ENCODE peak calls at places on chromosomes 1 and 21, in eight cellular contexts. G is neuronal stem cell, I is HCT116, U is GM23248, T is neural progenitor cell, E is GM12878, X is IMR-90, B is mesenchymal stem cell. K is an unnamed sample.

GRCh38 chr1:22646359-22646758 is 2.9 kb downstream of the C1QC start:
- DNase-seq in X (peak; percentile 18), T (no peak), G (no peak), E (no peak), U (peak; percentile 37), B (peak; percentile 7), I (no peak), K (no peak)

GRCh38 chr1:228416217-228416971 is at the start of gene TRIM17:
- DNase-seq in I (no peak), X (no peak), E (no peak), G (peak; percentile 69), U (peak; percentile 37), B (peak; percentile 50), T (peak; percentile 91), K (no peak)

GRCh38 chr1:15952317-15953258 is 23.3 kb downstream of the ZBTB17 start:
- DNase-seq in B (peak; percentile 97), E (no peak), I (peak; percentile 38), U (peak; percentile 98), T (peak; percentile 33), G (no peak), X (peak; percentile 99), K (peak; percentile 97)

GRCh38 chr1:243956448-243956847 is 94.6 kb upstream of the ZBTB18 start:
- DNase-seq in I (no peak), G (no peak), X (peak; percentile 25), T (no peak), U (peak; percentile 30), E (no peak), B (peak; percentile 24), K (peak; percentile 31)

GRCh38 chr1:169680377-169681019 is 30.9 kb downstream of the SELL start:
- DNase-seq in T (no peak), X (no peak), B (no peak), U (no peak), G (no peak), E (peak; percentile 73), I (no peak), K (no peak)

GRCh38 chr1:62321438-62321837 is 2.2 kb upstream of the KANK4 start:
- DNase-seq in I (peak; percentile 39), B (peak; percentile 31), G (no peak), U (peak; percentile 97), X (peak; percentile 42), E (no peak), T (no peak), K (peak; percentile 84)

GRCh38 chr1:193281894-193282293 is 95.5 kb upstream of the B3GALT2 start:
- DNase-seq in I (no peak), G (no peak), E (no peak), T (no peak), B (no peak), X (no peak), U (no peak), K (no peak)

GRCh38 chr1:28887835-28888682 is 26.3 kb upstream of the EPB41 start:
- DNase-seq in X (no peak), I (no peak), B (no peak), E (no peak), U (no peak), G (no peak), T (peak; percentile 53), K (no peak)

GRCh38 chr1:207124389-207124788 is 20.4 kb downstream of the C4BPA start:
- DNase-seq in E (no peak), I (no peak), T (no peak), G (no peak), B (no peak), X (no peak), U (no peak), K (no peak)

GRCh38 chr1:38465463-38465862 is 394.1 kb downstream of the RRAGC start:
- DNase-seq in G (no peak), E (no peak), U (no peak), X (no peak), T (no peak), I (no peak), B (no peak), K (no peak)

GRCh38 chr1:165289556-165289955 is 67.0 kb downstream of the LMX1A start:
- DNase-seq in G (no peak), I (no peak), U (no peak), E (no peak), X (no peak), B (no peak), T (no peak), K (no peak)

GRCh38 chr1:153945131-153945794 is 1.3 kb downstream of the DENND4B start:
- DNase-seq in I (no peak), U (peak; percentile 55), B (peak; percentile 73), T (peak; percentile 36), X (peak; percentile 46), E (no peak), G (no peak), K (peak; percentile 53)

GRCh38 chr1:214993419-214993818 is 89.1 kb upstream of the KCNK2 start:
- DNase-seq in B (no peak), T (no peak), X (peak; percentile 82), G (no peak), U (peak; percentile 52), I (no peak), E (no peak), K (peak; percentile 44)

GRCh38 chr21:15856813-15857212 is 127.0 kb downstream of the USP25 start:
- DNase-seq in U (no peak), I (no peak), X (no peak), G (no peak), T (no peak), B (no peak), E (no peak), K (no peak)

GRCh38 chr1:244835276-244836134 is at the start of gene COX20:
- DNase-seq in B (peak; percentile 93), E (peak; percentile 60), G (peak; percentile 95), X (peak; percentile 88), U (peak; percentile 95), T (peak; percentile 97), I (peak; percentile 71), K (peak; percentile 76)

DNA sequence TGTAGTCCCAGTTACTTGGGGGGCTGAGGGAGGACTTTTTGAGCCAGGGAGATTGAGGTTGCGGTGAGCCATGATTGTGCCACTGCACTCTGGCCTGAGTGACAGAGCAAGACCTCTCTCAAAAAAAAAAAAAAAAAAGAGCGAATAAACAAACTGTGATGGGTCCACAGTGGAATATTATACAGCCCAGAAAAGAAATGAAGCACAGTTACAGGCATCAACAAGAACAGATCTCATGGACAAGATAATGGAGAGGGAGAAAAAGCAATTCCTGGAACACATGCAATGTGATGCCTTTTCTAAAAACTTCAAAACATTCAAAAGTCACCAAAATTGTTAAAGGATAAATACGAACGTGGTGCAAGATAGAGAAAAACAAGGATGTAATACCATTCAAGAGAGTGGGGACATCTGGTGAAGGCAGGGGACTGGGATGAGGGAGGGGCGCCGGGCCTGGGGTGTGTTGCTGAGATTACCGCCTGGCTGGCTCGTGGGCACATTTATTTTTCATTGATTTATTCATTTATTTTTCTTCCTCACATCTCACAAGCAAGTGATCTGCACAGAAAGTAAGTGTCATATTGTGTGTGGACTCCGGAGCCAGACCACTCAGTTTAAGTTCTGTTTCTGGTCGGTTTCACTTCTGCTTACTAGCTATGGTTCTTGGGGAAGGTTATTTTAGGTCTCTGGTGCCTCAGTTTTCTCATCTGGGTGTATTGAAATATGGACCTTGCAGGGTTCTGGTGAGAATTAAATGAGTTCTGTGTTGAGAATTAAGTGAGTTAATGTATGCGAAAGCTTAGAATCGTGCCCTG is 30.1 kb downstream of the ABCG1 start:
- DNase-seq in G (no peak), U (no peak), I (no peak), T (no peak), X (no peak), B (no peak), E (peak; percentile 76), K (no peak)
- H3K9ac ChIP-seq in G (no peak overlapping the region), U (no peak overlapping the region), I (no peak overlapping the region), T (no peak overlapping the region), X (no peak overlapping the region), B (no peak overlapping the region), E (no peak overlapping the region), K (no peak overlapping the region)

GRCh38 chr1:162182090-162182489 is 112.6 kb downstream of the NOS1AP start:
- DNase-seq in U (no peak), B (no peak), E (no peak), X (no peak), I (no peak), G (no peak), T (no peak), K (no peak)
- H3K4me3 ChIP-seq in U (no peak overlapping the region), B (no peak overlapping the region), E (no peak overlapping the region), X (no peak overlapping the region), I (no peak overlapping the region), G (no peak overlapping the region), T (no peak overlapping the region), K (no peak overlapping the region)

GRCh38 chr1:221778125-221778524 is 36.2 kb upstream of the DUSP10 start:
- DNase-seq in U (no peak), G (no peak), I (no peak), T (no peak), B (no peak), E (no peak), X (no peak), K (no peak)

GRCh38 chr1:221775206-221775605 is 33.3 kb upstream of the DUSP10 start:
- DNase-seq in E (no peak), X (no peak), G (no peak), T (no peak), U (no peak), I (no peak), B (no peak), K (no peak)

GRCh38 chr1:221778535-221779142 is 36.8 kb upstream of the DUSP10 start:
- DNase-seq in X (no peak), I (no peak), T (no peak), U (no peak), G (no peak), E (peak; percentile 82), B (no peak), K (no peak)

GRCh38 chr1:221777434-221778072 is 35.7 kb upstream of the DUSP10 start:
- DNase-seq in E (peak; percentile 99), I (no peak), X (no peak), U (no peak), G (no peak), B (no peak), T (no peak), K (no peak)

DNA sequence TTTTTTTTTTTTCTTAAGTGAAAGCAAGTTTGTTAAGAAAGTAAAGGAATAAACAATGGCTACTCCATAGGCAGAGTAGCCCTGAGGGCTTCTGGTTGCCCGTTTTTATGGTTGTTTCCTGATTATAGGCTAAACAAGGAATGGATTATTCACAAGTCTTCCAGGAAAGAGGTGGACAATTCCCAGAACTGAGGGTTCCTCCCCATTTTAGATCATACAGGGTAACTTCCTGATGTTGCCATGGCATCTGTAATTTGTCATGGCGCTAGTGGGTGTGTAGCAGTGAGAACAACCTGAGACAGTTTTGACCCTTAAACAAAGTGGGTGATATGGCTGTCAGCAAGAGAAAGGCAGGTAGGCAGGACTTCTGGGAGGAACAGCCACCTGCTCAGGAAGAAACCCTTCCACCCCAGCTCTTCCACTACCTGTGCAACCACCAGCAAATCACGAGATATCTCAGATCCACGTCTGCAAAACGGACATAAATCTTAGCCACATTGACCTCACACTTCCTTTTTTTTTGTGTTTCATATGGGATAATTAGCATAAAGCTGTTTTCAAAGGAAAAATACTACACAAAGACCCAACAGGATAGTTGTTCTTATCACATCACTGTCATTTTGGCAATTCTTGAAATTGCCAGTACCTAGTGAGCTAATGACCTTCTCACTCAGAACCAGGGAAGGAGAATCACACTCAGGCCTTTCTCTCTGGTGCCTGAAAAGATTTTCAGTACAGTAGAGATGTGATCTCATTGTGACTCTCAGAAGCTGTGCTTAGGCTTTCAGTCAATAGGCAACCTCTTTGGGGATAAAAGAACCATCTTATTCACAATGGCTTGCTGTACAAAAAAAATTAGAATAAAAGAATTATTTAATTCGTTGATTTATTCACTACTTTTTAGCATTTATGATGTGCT is 34.9 kb upstream of the DUSP10 start:
- DNase-seq in I (no peak), T (no peak), B (no peak), U (no peak), G (no peak), X (no peak), E (peak; percentile 91), K (no peak)
- H2AFZ ChIP-seq in I (no peak overlapping the region), T (no peak overlapping the region), B (no peak overlapping the region), U (no peak overlapping the region), G (no peak overlapping the region), X (no peak overlapping the region), E (no peak overlapping the region), K (no peak overlapping the region)

GRCh38 chr1:218439541-218440295 is 94.6 kb downstream of the TGFB2 start:
- DNase-seq in B (no peak), E (no peak), X (peak; percentile 15), U (peak; percentile 57), T (peak; percentile 21), I (no peak), G (no peak), K (peak; percentile 80)
- H3K9ac ChIP-seq in B (no peak overlapping the region), E (no peak overlapping the region), X (no peak overlapping the region), U (no peak overlapping the region), T (no peak overlapping the region), I (no peak overlapping the region), G (no peak overlapping the region), K (no peak overlapping the region)